ENCODE peak calls at places on chromosomes 3 and 15, in eight cellular contexts. W is SW 1271; T is ELR; D is HEK293T; E is skeletal muscle cell; Z is nucleus accumbens; R is activated naive CD8-positive, alpha-beta T cell treated with anti-CD3 and anti-CD28 coated beads for 36 hours; U is GDM1. G is an unnamed sample.

GRCh38 chr15:59376735-59377134 is 4.1 kb upstream of the MYO1E start:
- DNase-seq in W (peak; percentile 29), T (peak; percentile 29), D (no peak), E (no peak), Z (no peak), R (no peak), U (no peak), G (no peak)

GRCh38 chr3:11613851-11614491 is 29.7 kb downstream of the VGLL4 start:
- DNase-seq in W (no peak), T (no peak), D (no peak), E (no peak), Z (no peak), R (no peak), U (no peak), G (no peak)

GRCh38 chr15:34964277-34964676 is 5.3 kb downstream of the AQR start:
- DNase-seq in W (no peak), T (no peak), D (no peak), E (no peak), Z (no peak), R (no peak), U (no peak), G (no peak)

GRCh38 chr15:67880651-67881182 is 40.9 kb upstream of the RNU6-1 start:
- DNase-seq in W (no peak), T (no peak), D (no peak), E (no peak), Z (no peak), R (no peak), U (peak; percentile 77), G (no peak)

GRCh38 chr3:79521221-79521848 is 246.5 kb downstream of the ROBO1 start:
- DNase-seq in W (peak; percentile 17), T (peak; percentile 60), D (peak; percentile 35), E (no peak), Z (no peak), R (no peak), U (no peak), G (no peak)

GRCh38 chr15:74505837-74506514 is 35.0 kb upstream of the ARID3B start:
- DNase-seq in W (no peak), T (peak; percentile 75), D (no peak), E (no peak), Z (no peak), R (no peak), U (no peak), G (no peak)

GRCh38 chr3:73723596-73723995 is 98.9 kb upstream of the PDZRN3 start:
- DNase-seq in W (no peak), T (no peak), D (no peak), E (no peak), Z (no peak), R (no peak), U (no peak), G (no peak)

GRCh38 chr3:116877968-116878367 is 168.4 kb downstream of the TUSC7 start:
- DNase-seq in W (no peak), T (no peak), D (no peak), E (no peak), Z (no peak), R (no peak), U (no peak), G (no peak)

GRCh38 chr15:73335026-73335425 is 33.7 kb downstream of the HCN4 start:
- DNase-seq in W (no peak), T (no peak), D (no peak), E (no peak), Z (no peak), R (no peak), U (no peak), G (no peak)

GRCh38 chr3:129345971-129346370 is 67.3 kb downstream of the HMCES start:
- DNase-seq in W (no peak), T (no peak), D (no peak), E (no peak), Z (no peak), R (no peak), U (no peak), G (no peak)

GRCh38 chr3:97713634-97714033 is 50.9 kb upstream of the ARL6 start:
- DNase-seq in W (no peak), T (no peak), D (no peak), E (no peak), Z (no peak), R (no peak), U (no peak), G (no peak)

GRCh38 chr15:66652806-66653205 is 49.2 kb upstream of the SMAD6 start:
- DNase-seq in W (no peak), T (no peak), D (no peak), E (no peak), Z (no peak), R (no peak), U (no peak), G (no peak)